ENCODE peak calls at places on chromosomes 13 and 19, in seven cellular contexts. One of them, this sample, is unnamed.

GRCh38 chr19:2952953-2953481 is 8.2 kb upstream of the ZNF77 start:
- DNase-seq in sigmoid colon: no peak
- DNase-seq in lower lobe of right lung: peak; percentile 71
- DNase-seq in upper lobe of right lung: peak; percentile 77
- DNase-seq in endodermal cell: no peak
- DNase-seq in right lobe of liver: peak; percentile 70
- DNase-seq in RWPE1: peak; percentile 56
- DNase-seq in this sample: no peak

GRCh38 chr13:43567608-43568007 is 219.2 kb downstream of the ENOX1 start:
- DNase-seq in sigmoid colon: no peak
- DNase-seq in lower lobe of right lung: no peak
- DNase-seq in upper lobe of right lung: no peak
- DNase-seq in endodermal cell: no peak
- DNase-seq in right lobe of liver: no peak
- DNase-seq in RWPE1: peak; percentile 5
- DNase-seq in this sample: no peak

GRCh38 chr19:42175952-42176648 is 41.4 kb downstream of the DEDD2 start:
- DNase-seq in sigmoid colon: no peak
- DNase-seq in lower lobe of right lung: no peak
- DNase-seq in upper lobe of right lung: no peak
- DNase-seq in endodermal cell: peak; percentile 65
- DNase-seq in right lobe of liver: no peak
- DNase-seq in RWPE1: no peak
- DNase-seq in this sample: no peak

GRCh38 chr19:17946965-17947784 is 14.4 kb downstream of the CCDC124 start:
- DNase-seq in sigmoid colon: no peak
- DNase-seq in lower lobe of right lung: no peak
- DNase-seq in upper lobe of right lung: no peak
- DNase-seq in endodermal cell: no peak
- DNase-seq in right lobe of liver: no peak
- DNase-seq in RWPE1: no peak
- DNase-seq in this sample: no peak

GRCh38 chr13:25231537-25231936 is 55.8 kb downstream of the MTMR6 start:
- DNase-seq in sigmoid colon: no peak
- DNase-seq in lower lobe of right lung: no peak
- DNase-seq in upper lobe of right lung: no peak
- DNase-seq in endodermal cell: no peak
- DNase-seq in right lobe of liver: no peak
- DNase-seq in RWPE1: no peak
- DNase-seq in this sample: no peak

GRCh38 chr19:10431943-10432735 is 11.8 kb downstream of the PDE4A start:
- DNase-seq in sigmoid colon: peak; percentile 82
- DNase-seq in lower lobe of right lung: peak; percentile 84
- DNase-seq in upper lobe of right lung: peak; percentile 92
- DNase-seq in endodermal cell: peak; percentile 85
- DNase-seq in right lobe of liver: peak; percentile 64
- DNase-seq in RWPE1: no peak
- DNase-seq in this sample: no peak

GRCh38 chr13:113453962-113454361 is 674 bp upstream of the ADPRHL1 start:
- DNase-seq in sigmoid colon: peak; percentile 79
- DNase-seq in lower lobe of right lung: no peak
- DNase-seq in upper lobe of right lung: no peak
- DNase-seq in endodermal cell: no peak
- DNase-seq in right lobe of liver: peak; percentile 15
- DNase-seq in RWPE1: no peak
- DNase-seq in this sample: no peak

GRCh38 chr13:108795841-108796240 is 166.4 kb downstream of the MYO16 start:
- DNase-seq in sigmoid colon: no peak
- DNase-seq in lower lobe of right lung: no peak
- DNase-seq in upper lobe of right lung: no peak
- DNase-seq in endodermal cell: peak; percentile 57
- DNase-seq in right lobe of liver: no peak
- DNase-seq in RWPE1: no peak
- DNase-seq in this sample: no peak

GRCh38 chr19:2216361-2217225 is 19.5 kb downstream of the PLEKHJ1 start:
- DNase-seq in sigmoid colon: no peak
- DNase-seq in lower lobe of right lung: no peak
- DNase-seq in upper lobe of right lung: no peak
- DNase-seq in endodermal cell: no peak
- DNase-seq in right lobe of liver: no peak
- DNase-seq in RWPE1: no peak
- DNase-seq in this sample: no peak

GRCh38 chr19:45123440-45123850 is 30.5 kb downstream of the PPP1R37 start:
- DNase-seq in sigmoid colon: no peak
- DNase-seq in lower lobe of right lung: no peak
- DNase-seq in upper lobe of right lung: no peak
- DNase-seq in endodermal cell: no peak
- DNase-seq in right lobe of liver: no peak
- DNase-seq in RWPE1: peak; percentile 57
- DNase-seq in this sample: no peak

GRCh38 chr19:11089254-11090013 is at the start of gene LDLR:
- DNase-seq in sigmoid colon: peak; percentile 92
- DNase-seq in lower lobe of right lung: peak; percentile 89
- DNase-seq in upper lobe of right lung: peak; percentile 91
- DNase-seq in endodermal cell: peak; percentile 96
- DNase-seq in right lobe of liver: peak; percentile 95
- DNase-seq in RWPE1: peak; percentile 87
- DNase-seq in this sample: peak; percentile 94

GRCh38 chr19:36409841-36410240 is 8.6 kb downstream of the ZFP82 start:
- DNase-seq in sigmoid colon: no peak
- DNase-seq in lower lobe of right lung: no peak
- DNase-seq in upper lobe of right lung: no peak
- DNase-seq in endodermal cell: no peak
- DNase-seq in right lobe of liver: no peak
- DNase-seq in RWPE1: no peak
- DNase-seq in this sample: no peak

GRCh38 chr13:85900521-85900920 is 101.3 kb upstream of the SLITRK6 start:
- DNase-seq in sigmoid colon: no peak
- DNase-seq in lower lobe of right lung: no peak
- DNase-seq in upper lobe of right lung: no peak
- DNase-seq in endodermal cell: no peak
- DNase-seq in right lobe of liver: no peak
- DNase-seq in RWPE1: no peak
- DNase-seq in this sample: no peak

DNA sequence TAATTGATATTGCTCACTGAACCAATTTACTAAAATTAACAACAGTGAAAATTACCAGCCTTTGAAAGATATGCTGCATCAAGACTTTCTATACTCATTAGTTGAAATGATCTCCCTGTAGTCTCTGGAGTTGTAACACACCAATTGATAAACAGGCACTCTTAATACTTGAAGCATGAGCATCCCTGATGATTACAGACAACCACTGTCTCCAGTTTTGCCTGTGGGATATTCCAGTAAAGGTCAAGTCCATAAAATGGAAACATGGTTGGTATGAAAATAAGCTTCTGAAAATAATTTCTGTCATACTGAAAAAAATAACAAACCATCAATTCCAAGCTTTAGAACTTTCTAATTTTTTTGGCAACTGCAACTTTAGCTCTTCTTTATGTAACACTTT is 405.8 kb downstream of the SPRY2 start:
- DNase-seq in sigmoid colon: no peak
- DNase-seq in lower lobe of right lung: no peak
- DNase-seq in upper lobe of right lung: no peak
- DNase-seq in endodermal cell: no peak
- DNase-seq in right lobe of liver: no peak
- DNase-seq in RWPE1: no peak
- DNase-seq in this sample: no peak
- H3K27ac ChIP-seq in sigmoid colon: no peak overlapping the region
- H3K27ac ChIP-seq in lower lobe of right lung: no peak overlapping the region
- H3K27ac ChIP-seq in upper lobe of right lung: no peak overlapping the region
- H3K27ac ChIP-seq in endodermal cell: no peak overlapping the region
- H3K27ac ChIP-seq in right lobe of liver: no peak overlapping the region
- H3K27ac ChIP-seq in RWPE1: no peak overlapping the region
- H3K27ac ChIP-seq in this sample: peak overlapping the region; percentile 100

GRCh38 chr19:13073263-13073662 is 29.4 kb downstream of the LYL1 start:
- DNase-seq in sigmoid colon: no peak
- DNase-seq in lower lobe of right lung: no peak
- DNase-seq in upper lobe of right lung: no peak
- DNase-seq in endodermal cell: peak; percentile 48
- DNase-seq in right lobe of liver: no peak
- DNase-seq in RWPE1: no peak
- DNase-seq in this sample: no peak
- H3K27ac ChIP-seq in sigmoid colon: peak overlapping the region; percentile 95
- H3K27ac ChIP-seq in lower lobe of right lung: no peak overlapping the region
- H3K27ac ChIP-seq in upper lobe of right lung: no peak overlapping the region
- H3K27ac ChIP-seq in endodermal cell: no peak overlapping the region
- H3K27ac ChIP-seq in right lobe of liver: no peak overlapping the region
- H3K27ac ChIP-seq in RWPE1: peak overlapping the region; percentile 43
- H3K27ac ChIP-seq in this sample: no peak overlapping the region

GRCh38 chr13:33167521-33167920 is 118.0 kb downstream of the STARD13 start:
- DNase-seq in sigmoid colon: no peak
- DNase-seq in lower lobe of right lung: no peak
- DNase-seq in upper lobe of right lung: no peak
- DNase-seq in endodermal cell: no peak
- DNase-seq in right lobe of liver: no peak
- DNase-seq in RWPE1: no peak
- DNase-seq in this sample: no peak

GRCh38 chr13:33168326-33168960 is 117.1 kb downstream of the STARD13 start:
- DNase-seq in sigmoid colon: no peak
- DNase-seq in lower lobe of right lung: no peak
- DNase-seq in upper lobe of right lung: no peak
- DNase-seq in endodermal cell: no peak
- DNase-seq in right lobe of liver: peak; percentile 51
- DNase-seq in RWPE1: no peak
- DNase-seq in this sample: no peak

GRCh38 chr13:33172911-33173310 is 112.6 kb downstream of the STARD13 start:
- DNase-seq in sigmoid colon: no peak
- DNase-seq in lower lobe of right lung: no peak
- DNase-seq in upper lobe of right lung: no peak
- DNase-seq in endodermal cell: no peak
- DNase-seq in right lobe of liver: no peak
- DNase-seq in RWPE1: no peak
- DNase-seq in this sample: no peak

GRCh38 chr13:33172400-33172799 is 113.2 kb downstream of the STARD13 start:
- DNase-seq in sigmoid colon: no peak
- DNase-seq in lower lobe of right lung: no peak
- DNase-seq in upper lobe of right lung: no peak
- DNase-seq in endodermal cell: no peak
- DNase-seq in right lobe of liver: no peak
- DNase-seq in RWPE1: no peak
- DNase-seq in this sample: no peak

DNA sequence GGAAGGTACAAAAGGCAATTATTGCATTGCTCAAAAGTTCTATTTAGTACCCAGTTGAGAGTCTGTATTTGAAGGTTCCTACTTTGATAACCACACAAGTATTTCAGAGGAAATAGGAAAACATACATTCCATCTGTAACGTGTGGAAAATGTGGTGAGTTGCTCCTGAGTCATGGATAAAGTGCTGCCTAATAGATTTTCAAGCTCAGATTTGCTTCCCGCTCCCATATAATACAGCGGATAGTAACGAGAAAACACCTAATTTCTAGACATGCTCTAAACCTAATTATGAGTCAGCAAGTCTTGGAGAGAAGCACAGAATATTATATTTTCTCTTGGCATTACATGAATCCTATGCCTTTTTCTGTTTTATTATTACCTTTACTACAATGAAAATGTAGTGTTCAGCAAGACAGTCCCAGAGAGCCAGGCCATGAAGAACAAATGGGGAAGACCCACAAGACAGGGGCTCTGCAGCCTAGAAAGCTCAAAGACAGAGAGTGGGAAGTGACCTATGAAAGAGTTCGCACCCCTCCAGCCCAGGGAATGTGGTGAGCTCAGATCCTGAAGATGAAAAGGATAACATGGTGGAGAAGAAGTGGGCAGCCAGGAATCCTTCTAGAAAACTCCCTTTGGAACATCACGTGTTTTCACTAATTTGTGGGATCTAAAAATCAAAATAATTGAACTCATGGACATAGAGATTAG is 116.1 kb downstream of the STARD13 start:
- DNase-seq in sigmoid colon: no peak
- DNase-seq in lower lobe of right lung: no peak
- DNase-seq in upper lobe of right lung: no peak
- DNase-seq in endodermal cell: no peak
- DNase-seq in right lobe of liver: no peak
- DNase-seq in RWPE1: peak; percentile 75
- DNase-seq in this sample: no peak
- H3K27ac ChIP-seq in sigmoid colon: peak overlapping the region; percentile 39
- H3K27ac ChIP-seq in lower lobe of right lung: no peak overlapping the region
- H3K27ac ChIP-seq in upper lobe of right lung: no peak overlapping the region
- H3K27ac ChIP-seq in endodermal cell: no peak overlapping the region
- H3K27ac ChIP-seq in right lobe of liver: peak overlapping the region; percentile 49
- H3K27ac ChIP-seq in RWPE1: peak overlapping the region; percentile 52
- H3K27ac ChIP-seq in this sample: peak overlapping the region; percentile 80

GRCh38 chr13:99357149-99357596 is 50.0 kb upstream of the GPR183 start:
- DNase-seq in sigmoid colon: no peak
- DNase-seq in lower lobe of right lung: no peak
- DNase-seq in upper lobe of right lung: no peak
- DNase-seq in endodermal cell: no peak
- DNase-seq in right lobe of liver: no peak
- DNase-seq in RWPE1: no peak
- DNase-seq in this sample: no peak

GRCh38 chr13:99353836-99354235 is 46.6 kb upstream of the GPR183 start:
- DNase-seq in sigmoid colon: no peak
- DNase-seq in lower lobe of right lung: no peak
- DNase-seq in upper lobe of right lung: no peak
- DNase-seq in endodermal cell: peak; percentile 30
- DNase-seq in right lobe of liver: no peak
- DNase-seq in RWPE1: no peak
- DNase-seq in this sample: no peak

GRCh38 chr13:99354371-99354951 is 47.3 kb upstream of the GPR183 start:
- DNase-seq in sigmoid colon: no peak
- DNase-seq in lower lobe of right lung: no peak
- DNase-seq in upper lobe of right lung: no peak
- DNase-seq in endodermal cell: no peak
- DNase-seq in right lobe of liver: no peak
- DNase-seq in RWPE1: no peak
- DNase-seq in this sample: no peak

GRCh38 chr13:99356216-99357089 is 49.3 kb upstream of the GPR183 start:
- DNase-seq in sigmoid colon: no peak
- DNase-seq in lower lobe of right lung: peak; percentile 56
- DNase-seq in upper lobe of right lung: no peak
- DNase-seq in endodermal cell: no peak
- DNase-seq in right lobe of liver: no peak
- DNase-seq in RWPE1: no peak
- DNase-seq in this sample: no peak

DNA sequence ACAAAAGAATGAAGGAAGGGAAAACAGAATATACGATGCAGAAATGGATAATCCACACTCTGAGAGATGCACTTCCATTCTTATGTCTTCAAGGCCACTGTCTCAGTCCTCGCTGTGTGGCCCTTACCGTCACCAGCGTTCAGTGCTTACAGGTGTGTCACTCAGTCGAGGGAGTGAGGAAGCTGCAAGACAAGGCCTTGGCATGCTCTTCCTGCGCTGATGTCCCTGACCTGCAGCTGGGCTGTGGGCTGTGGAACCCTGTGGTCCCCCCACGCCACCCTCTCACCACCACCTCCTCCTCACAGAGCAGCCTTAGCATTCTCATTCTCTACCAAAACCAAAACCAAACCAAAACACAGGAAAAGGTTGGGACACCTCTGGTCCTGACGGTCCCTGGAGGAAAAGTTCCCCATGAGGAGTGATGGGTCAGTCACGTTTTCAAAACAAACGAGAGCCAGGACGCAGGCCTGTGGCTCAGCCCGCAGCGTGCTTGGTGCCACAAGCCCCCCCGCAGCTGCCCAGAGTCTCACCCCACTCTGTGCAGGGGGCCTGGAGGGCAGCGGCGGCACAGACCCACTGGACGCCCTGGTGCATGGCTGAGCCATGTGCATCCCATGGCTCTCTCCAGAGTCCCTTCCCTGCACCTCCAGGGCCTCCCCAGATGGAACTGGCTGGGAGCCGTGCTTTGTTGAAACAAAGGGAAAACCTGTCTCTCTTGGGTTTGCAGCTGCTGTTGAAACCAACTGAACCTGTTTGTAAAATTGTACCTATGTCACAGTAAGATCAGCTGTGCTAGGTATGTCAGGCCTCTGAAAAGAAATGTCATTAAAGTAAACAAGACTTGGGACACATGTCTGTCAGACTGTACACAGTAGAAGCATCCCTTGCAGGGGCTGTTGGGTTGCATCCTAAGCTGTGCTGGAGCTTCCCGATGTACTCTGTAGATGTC is 48.3 kb upstream of the GPR183 start:
- DNase-seq in sigmoid colon: no peak
- DNase-seq in lower lobe of right lung: no peak
- DNase-seq in upper lobe of right lung: no peak
- DNase-seq in endodermal cell: peak; percentile 30
- DNase-seq in right lobe of liver: no peak
- DNase-seq in RWPE1: no peak
- DNase-seq in this sample: no peak
- H3K27ac ChIP-seq in sigmoid colon: peak overlapping the region; percentile 16
- H3K27ac ChIP-seq in lower lobe of right lung: peak overlapping the region; percentile 84
- H3K27ac ChIP-seq in upper lobe of right lung: peak overlapping the region; percentile 80
- H3K27ac ChIP-seq in endodermal cell: peak overlapping the region; percentile 72
- H3K27ac ChIP-seq in right lobe of liver: peak overlapping the region; percentile 75
- H3K27ac ChIP-seq in RWPE1: no peak overlapping the region
- H3K27ac ChIP-seq in this sample: no peak overlapping the region

This sample was measured in RWPE2.